ENCODE peak calls at places on chromosomes 7 and 10, in eight cellular contexts. J is stromal cell of bone marrow, O is SJSA1, U is iPS DF 6.9, E is T follicular helper cell, Q is brain microvascular endothelial cell, C is islet precursor cell, H is HFF-Myc. S is an unnamed sample.

GRCh38 chr10:116056445-116057293 is 216.3 kb downstream of the GFRA1 start:
- DNase-seq in J (no peak), O (no peak), U (no peak), E (no peak), Q (no peak), C (no peak), H (no peak), S (no peak)

GRCh38 chr10:50575477-50576244 is 48.1 kb downstream of the SGMS1 start:
- DNase-seq in J (no peak), O (no peak), U (no peak), E (no peak), Q (no peak), C (no peak), H (no peak), S (no peak)

GRCh38 chr10:28878236-28878970 is 201.1 kb downstream of the BAMBI start:
- DNase-seq in J (no peak), O (no peak), U (no peak), E (no peak), Q (no peak), C (peak; percentile 60), H (no peak), S (no peak)

GRCh38 chr10:21497177-21497807 is 28.2 kb downstream of the SKIDA1 start:
- DNase-seq in J (peak; percentile 23), O (peak; percentile 89), U (no peak), E (no peak), Q (peak; percentile 48), C (peak; percentile 91), H (no peak), S (peak; percentile 57)

GRCh38 chr7:27361522-27361921 is 118.9 kb downstream of the EVX1 start:
- DNase-seq in J (no peak), O (no peak), U (no peak), E (no peak), Q (no peak), C (no peak), H (no peak), S (no peak)

GRCh38 chr7:84548366-84549085 is 353.9 kb upstream of the SEMA3A start:
- DNase-seq in J (peak; percentile 28), O (peak; percentile 74), U (peak; percentile 25), E (no peak), Q (peak; percentile 22), C (peak; percentile 54), H (no peak), S (no peak)

GRCh38 chr7:54719974-54720373 is 39.0 kb downstream of the SEC61G start:
- DNase-seq in J (no peak), O (no peak), U (no peak), E (no peak), Q (no peak), C (no peak), H (no peak), S (no peak)

GRCh38 chr7:54560726-54561125 is 18.6 kb downstream of the VSTM2A start:
- DNase-seq in J (no peak), O (no peak), U (no peak), E (no peak), Q (no peak), C (no peak), H (no peak), S (no peak)

GRCh38 chr7:105808703-105809590 is 67.5 kb downstream of the ATXN7L1 start:
- DNase-seq in J (no peak), O (peak; percentile 33), U (no peak), E (peak; percentile 40), Q (peak; percentile 67), C (no peak), H (peak; percentile 74), S (no peak)

GRCh38 chr7:7516156-7516555 is 19.5 kb downstream of the COL28A1 start:
- DNase-seq in J (no peak), O (no peak), U (no peak), E (no peak), Q (no peak), C (no peak), H (no peak), S (no peak)

S was measured in neural crest cell.